ENCODE peak calls at places on chromosomes 7 and 10, in ten cellular contexts. F is foreskin fibroblast; A is H54; D is AG10803; Y is CD8-positive, alpha-beta memory T cell; E is activated naive CD8-positive, alpha-beta T cell treated with anti-CD3 and anti-CD28 coated beads, Interleukin-2, amount 10 ng/mL, durations not matched to agents 7 days and 5 days; I is GF-D8; U is psoas muscle; O is T-helper 17 cell; M is SW 1271. Z is an unnamed sample.

GRCh38 chr10:70324341-70324861 is 40.6 kb upstream of the NPFFR1 start:
- DNase-seq in Y (no peak), M (no peak), D (no peak), E (peak; percentile 55), I (no peak), A (no peak), O (no peak), F (no peak), U (peak; percentile 71), Z (peak; percentile 7)

GRCh38 chr10:43200538-43201390 is 62.5 kb downstream of the CSGALNACT2 start:
- DNase-seq in Y (no peak), M (no peak), I (no peak), E (peak; percentile 30), F (no peak), U (peak; percentile 32), O (no peak), A (no peak), D (no peak), Z (no peak)

GRCh38 chr7:26156454-26157365 is 4.7 kb downstream of the NFE2L3 start:
- DNase-seq in U (no peak), M (peak; percentile 61), D (peak; percentile 79), I (no peak), A (peak; percentile 57), F (peak; percentile 92), O (no peak), E (no peak), Y (peak; percentile 57), Z (peak; percentile 24)

GRCh38 chr7:139853576-139854511 is 24.8 kb downstream of the TBXAS1 start:
- DNase-seq in O (no peak), D (peak; percentile 79), Y (no peak), A (no peak), M (no peak), I (peak; percentile 57), F (peak; percentile 64), E (no peak), U (no peak), Z (no peak)

GRCh38 chr10:113958631-113959382 is 84.9 kb upstream of the ADRB1 start:
- DNase-seq in F (peak; percentile 93), I (no peak), O (no peak), A (peak; percentile 70), U (no peak), M (no peak), Y (no peak), E (no peak), D (peak; percentile 92), Z (no peak)

GRCh38 chr10:93600861-93601773 is at the start of gene RBP4:
- DNase-seq in M (no peak), I (no peak), F (peak; percentile 68), A (no peak), U (peak; percentile 55), D (peak; percentile 32), E (no peak), Y (no peak), O (no peak), Z (no peak)

GRCh38 chr7:54339074-54339473 is 203.1 kb upstream of the VSTM2A start:
- DNase-seq in F (peak; percentile 96), M (no peak), O (no peak), E (no peak), U (no peak), D (peak; percentile 3), Y (no peak), A (no peak), I (no peak), Z (no peak)

GRCh38 chr7:134942690-134943466 is 43.4 kb upstream of the AGBL3 start:
- DNase-seq in D (no peak), E (no peak), U (no peak), M (no peak), Y (no peak), A (no peak), I (no peak), O (no peak), F (no peak), Z (no peak)

GRCh38 chr10:76251773-76252617 is 820.6 kb downstream of the LRMDA start:
- DNase-seq in Y (no peak), F (peak; percentile 57), O (no peak), D (peak; percentile 98), U (no peak), A (no peak), I (no peak), E (no peak), M (no peak), Z (no peak)

GRCh38 chr10:96570983-96571964 is 15.5 kb downstream of the TM9SF3 start:
- DNase-seq in M (no peak), E (no peak), U (no peak), D (no peak), A (no peak), F (no peak), O (no peak), I (no peak), Y (no peak), Z (no peak)

GRCh38 chr7:101066141-101066857 is 19.0 kb upstream of the TRIM56 start:
- DNase-seq in O (no peak), A (no peak), M (no peak), F (no peak), E (no peak), D (no peak), I (no peak), U (no peak), Y (no peak), Z (no peak)

GRCh38 chr7:66069732-66070131 is 5.9 kb upstream of the ASL start:
- DNase-seq in D (no peak), F (no peak), M (no peak), A (no peak), O (no peak), Y (no peak), U (no peak), E (no peak), I (no peak), Z (no peak)

GRCh38 chr10:119394657-119395286 is 147.7 kb downstream of the RGS10 start:
- DNase-seq in D (no peak), E (no peak), O (no peak), U (no peak), F (no peak), Y (no peak), I (no peak), M (no peak), A (no peak), Z (no peak)

GRCh38 chr7:23472974-23473847 is 2.9 kb upstream of the IGF2BP3 start:
- DNase-seq in Y (no peak), I (no peak), F (peak; percentile 38), O (no peak), A (peak; percentile 41), M (no peak), E (no peak), U (no peak), D (no peak), Z (no peak)

GRCh38 chr10:34109952-34110702 is 705.0 kb downstream of the PARD3 start:
- DNase-seq in F (no peak), M (no peak), U (no peak), O (no peak), Y (no peak), A (peak; percentile 79), I (no peak), D (peak; percentile 56), E (no peak), Z (no peak)

GRCh38 chr10:81978238-81978637 is 103.2 kb downstream of the NRG3 start:
- DNase-seq in E (no peak), O (no peak), M (no peak), I (no peak), F (peak; percentile 44), Y (no peak), A (no peak), U (no peak), D (no peak), Z (no peak)

GRCh38 chr10:125607689-125608290 is 75.2 kb downstream of the TEX36 start:
- DNase-seq in Y (no peak), A (no peak), F (no peak), U (no peak), E (no peak), D (no peak), O (no peak), M (no peak), I (no peak), Z (no peak)

GRCh38 chr10:79399242-79399831 is 46.1 kb downstream of the ZCCHC24 start:
- DNase-seq in U (peak; percentile 91), O (no peak), F (peak; percentile 98), A (peak; percentile 98), M (no peak), D (peak; percentile 98), E (no peak), I (no peak), Y (no peak), Z (no peak)

GRCh38 chr10:91798736-91799579 is 732 bp downstream of the TNKS2 start:
- DNase-seq in M (no peak), D (peak; percentile 54), A (peak; percentile 23), U (peak; percentile 76), E (no peak), F (peak; percentile 32), I (peak; percentile 18), Y (peak; percentile 47), O (peak; percentile 40), Z (peak; percentile 52)

GRCh38 chr7:121020652-121021051 is 32.1 kb downstream of the CPED1 start:
- DNase-seq in A (no peak), D (peak; percentile 73), Y (no peak), E (no peak), M (no peak), F (peak; percentile 74), O (no peak), U (no peak), I (no peak), Z (no peak)

GRCh38 chr7:79436378-79436777 is 17.1 kb downstream of the MAGI2 start:
- DNase-seq in O (no peak), D (no peak), Y (no peak), A (no peak), U (no peak), F (peak; percentile 29), M (no peak), I (no peak), E (no peak), Z (no peak)

GRCh38 chr7:27560706-27561235 is 101.9 kb downstream of the HIBADH start:
- DNase-seq in M (no peak), D (peak; percentile 72), Y (no peak), F (peak; percentile 66), A (no peak), O (no peak), U (no peak), E (no peak), I (no peak), Z (no peak)

GRCh38 chr10:123519861-123520260 is 146.3 kb upstream of the GPR26 start:
- DNase-seq in Y (no peak), U (no peak), I (no peak), M (no peak), A (no peak), F (no peak), O (no peak), D (no peak), E (no peak), Z (no peak)

GRCh38 chr7:139620676-139621344 is 97.3 kb downstream of the CLEC2L start:
- DNase-seq in Y (no peak), D (no peak), F (peak; percentile 37), I (no peak), M (no peak), A (peak; percentile 38), O (peak; percentile 30), E (peak; percentile 68), U (peak; percentile 73), Z (peak; percentile 42)

GRCh38 chr7:134009314-134010109 is 117.6 kb upstream of the LRGUK start:
- DNase-seq in M (no peak), D (no peak), O (no peak), U (no peak), F (no peak), E (no peak), Y (no peak), A (no peak), I (no peak), Z (no peak)

GRCh38 chr10:85950921-85951320 is 415.7 kb downstream of the GRID1 start:
- DNase-seq in F (no peak), O (no peak), M (no peak), D (no peak), Y (no peak), U (no peak), I (no peak), A (no peak), E (no peak), Z (no peak)

GRCh38 chr7:5553298-5553877 is 129.8 kb upstream of the TNRC18 start:
- DNase-seq in O (no peak), M (no peak), F (no peak), A (no peak), E (no peak), I (no peak), U (no peak), Y (no peak), D (peak; percentile 37), Z (no peak)

GRCh38 chr10:20334559-20334958 is 518.3 kb downstream of the PLXDC2 start:
- DNase-seq in M (no peak), I (no peak), U (no peak), O (no peak), D (no peak), E (no peak), Y (no peak), F (no peak), A (no peak), Z (no peak)

Z was measured in effector memory CD8-positive, alpha-beta T cell.